ENCODE peak calls at places on chromosome 14, in ten cellular contexts. G, H, I, B, P, Z, V, L, U and F are unnamed samples.

GRCh38 chr14:28406181-28406580 is 360.4 kb upstream of the FOXG1 start:
- DNase-seq in Z (no peak), G (no peak), H (no peak), U (no peak), L (no peak), I (no peak), B (no peak), V (no peak), P (no peak), F (no peak)

GRCh38 chr14:20412422-20412821 is 879 bp downstream of the TEP1 start:
- DNase-seq in P (no peak), I (no peak), V (no peak), L (no peak), Z (no peak), B (no peak), H (no peak), G (no peak), U (no peak), F (no peak)

GRCh38 chr14:37678916-37679315 is 83.5 kb downstream of the TTC6 start:
- DNase-seq in P (no peak), I (no peak), L (no peak), H (peak; percentile 77), U (no peak), B (no peak), Z (no peak), G (no peak), V (no peak), F (no peak)

GRCh38 chr14:103679351-103679750 is 35.9 kb downstream of the XRCC3 start:
- DNase-seq in I (no peak), Z (no peak), H (peak; percentile 6), L (peak; percentile 38), B (peak; percentile 65), P (no peak), G (peak; percentile 3), U (peak; percentile 73), V (no peak), F (no peak)

GRCh38 chr14:104641753-104642539 is 37.4 kb upstream of the TMEM179 start:
- DNase-seq in L (no peak), P (no peak), B (no peak), V (no peak), H (no peak), I (no peak), U (no peak), G (no peak), Z (no peak), F (no peak)

GRCh38 chr14:105862581-105863239 is 336.3 kb downstream of the TMEM121 start:
- DNase-seq in V (peak; percentile 2), L (no peak), U (no peak), P (no peak), G (no peak), B (no peak), I (no peak), H (no peak), Z (no peak), F (peak; percentile 3)

GRCh38 chr14:51484491-51484890 is 167.2 kb upstream of the FRMD6 start:
- DNase-seq in L (no peak), B (no peak), G (no peak), U (no peak), P (no peak), I (no peak), Z (no peak), H (no peak), V (no peak), F (no peak)

GRCh38 chr14:89356927-89357326 is 60.1 kb downstream of the FOXN3 start:
- DNase-seq in G (no peak), L (no peak), H (no peak), P (no peak), V (no peak), I (no peak), Z (no peak), B (no peak), U (no peak), F (no peak)

GRCh38 chr14:44316647-44317432 is 190.2 kb downstream of the FSCB start:
- DNase-seq in U (no peak), L (peak; percentile 68), Z (no peak), V (no peak), P (no peak), G (peak; percentile 86), H (peak; percentile 58), B (no peak), I (no peak), F (no peak)

GRCh38 chr14:94572637-94573303 is 8.5 kb upstream of the SERPINA5 start:
- DNase-seq in Z (no peak), L (no peak), H (peak; percentile 90), P (no peak), V (no peak), U (no peak), B (no peak), G (no peak), I (peak; percentile 25), F (no peak)

GRCh38 chr14:93981316-93981715 is 4.9 kb upstream of the ASB2 start:
- DNase-seq in U (no peak), V (no peak), G (no peak), L (no peak), P (no peak), H (no peak), B (no peak), I (no peak), Z (no peak), F (no peak)

GRCh38 chr14:52365071-52365470 is 51.0 kb downstream of the PTGER2 start:
- DNase-seq in Z (no peak), G (no peak), V (no peak), I (no peak), L (no peak), H (no peak), U (no peak), B (no peak), P (no peak), F (no peak)

DNA sequence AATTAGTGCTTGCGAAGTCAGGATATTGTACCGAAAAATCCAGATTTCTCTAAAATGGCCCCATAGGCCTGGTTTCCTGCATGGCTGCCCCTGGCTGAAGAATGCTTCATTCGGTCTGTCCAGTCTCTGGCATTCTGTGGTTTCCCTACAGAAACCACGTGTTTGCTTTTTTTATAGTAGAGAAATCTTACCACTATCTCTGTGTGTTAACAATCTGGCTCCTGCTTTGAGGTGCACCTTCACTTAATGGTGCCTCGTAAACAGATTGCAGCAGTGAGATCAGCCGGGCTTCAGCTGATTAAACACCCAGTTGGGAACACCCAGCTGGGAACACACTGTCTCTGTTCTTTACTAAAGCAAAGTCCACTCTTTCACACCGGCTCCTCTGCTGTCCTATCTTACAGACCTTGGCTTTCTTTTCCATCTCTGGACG is 6.7 kb upstream of the DNAAF2 start:
- DNase-seq in G (no peak), I (peak; percentile 83), U (peak; percentile 17), H (peak; percentile 96), Z (no peak), V (no peak), B (no peak), P (no peak), L (no peak), F (no peak)
- TF ChIP-seq POLR2A in G (no peak), I (peak; percentile 40), U (no peak), H (peak; percentile 40), Z (no peak), V (no peak), B (peak; percentile 19), P (no peak), L (no peak), F (no peak)

GRCh38 chr14:69399750-69400149 is 1.3 kb downstream of the SLC39A9 start:
- DNase-seq in G (no peak), H (no peak), P (no peak), U (no peak), V (no peak), I (no peak), L (no peak), Z (no peak), B (no peak), F (no peak)
- H3K4me1 ChIP-seq in G (peaks cover 19% of the 10 kb centered on the region), H (peaks cover 56% of the 10 kb centered on the region), P (peaks cover 19% of the 10 kb centered on the region), U (peaks cover 38% of the 10 kb centered on the region), V (peaks cover 37% of the 10 kb centered on the region), I (peaks cover 53% of the 10 kb centered on the region), L (peaks cover 38% of the 10 kb centered on the region), Z (no peaks in the 10 kb centered on the region), B (peaks cover 18% of the 10 kb centered on the region), F (no peaks in the 10 kb centered on the region)

GRCh38 chr14:92626041-92626440 is 112.5 kb downstream of the RIN3 start:
- DNase-seq in U (no peak), P (no peak), L (no peak), I (no peak), H (no peak), B (no peak), V (no peak), Z (no peak), G (no peak), F (no peak)

GRCh38 chr14:92627707-92628215 is 114.2 kb downstream of the RIN3 start:
- DNase-seq in L (no peak), G (no peak), B (no peak), H (no peak), P (no peak), Z (no peak), V (no peak), I (no peak), U (no peak), F (no peak)

GRCh38 chr14:92622311-92622710 is 108.7 kb downstream of the RIN3 start:
- DNase-seq in B (no peak), P (no peak), U (no peak), V (no peak), G (no peak), L (no peak), Z (no peak), I (no peak), H (no peak), F (no peak)

GRCh38 chr14:92624764-92625163 is 111.2 kb downstream of the RIN3 start:
- DNase-seq in H (no peak), P (no peak), L (no peak), Z (no peak), G (no peak), V (no peak), B (no peak), U (no peak), I (no peak), F (no peak)

GRCh38 chr14:92625213-92625612 is 111.6 kb downstream of the RIN3 start:
- DNase-seq in L (peak; percentile 64), P (no peak), H (no peak), V (no peak), B (no peak), I (no peak), G (peak; percentile 69), U (no peak), Z (no peak), F (no peak)
- H3K27ac ChIP-seq in L (peak overlapping the region; percentile 73), P (no peak overlapping the region), H (no peak overlapping the region), V (no peak overlapping the region), B (no peak overlapping the region), I (no peak overlapping the region), G (peak overlapping the region; percentile 57), U (no peak overlapping the region), Z (no peak overlapping the region), F (no peak overlapping the region)

GRCh38 chr14:90827919-90828610 is 11.8 kb upstream of the TTC7B start:
- DNase-seq in Z (peak; percentile 72), H (peak; percentile 71), P (peak; percentile 93), G (peak; percentile 73), L (peak; percentile 88), B (peak; percentile 88), I (peak; percentile 95), V (peak; percentile 90), U (peak; percentile 94), F (peak; percentile 88)
- TF ChIP-seq POLR2A in Z (no peak), H (peak; percentile 35), P (peak; percentile 66), G (no peak), L (no peak), B (no peak), I (peak; percentile 57), V (peak; percentile 55), U (no peak), F (peak; percentile 66)